ENCODE peak calls at places on chromosomes 13 and 19, in seven cellular contexts. J is H9; Z is stimulated activated CD4-positive, alpha-beta T cell treated with anti-CD3 and anti-CD28 coated beads, TNF-alpha, amount 100 ng/mL, for 24 hours; H is SW 1271; X is cerebellum; T is activated T-cell treated with anti-CD3 and anti-CD28 coated beads for 24 hours; B is occipital lobe. I is an unnamed sample.
A peak's percentile ranks its signal among the peaks of the same experiment; 100 is the strongest.

GRCh38 chr13:84479656-84480055 is 597.4 kb upstream of the SLITRK1 start:
- DNase-seq in J (no peak), Z (no peak), H (no peak), X (no peak), T (no peak), B (no peak), I (no peak)

GRCh38 chr13:103190841-103191240 is 124.6 kb upstream of the SLC10A2 start:
- DNase-seq in J (no peak), Z (no peak), H (no peak), X (no peak), T (no peak), B (no peak), I (no peak)

GRCh38 chr19:941292-942132 is 15.7 kb downstream of the ARID3A start:
- DNase-seq in J (no peak), Z (no peak), H (no peak), X (no peak), T (no peak), B (no peak), I (no peak)

GRCh38 chr13:110426745-110427144 is 119.7 kb downstream of the COL4A2 start:
- DNase-seq in J (no peak), Z (no peak), H (no peak), X (no peak), T (no peak), B (no peak), I (no peak)

GRCh38 chr13:76868451-76868850 is 17.8 kb downstream of the KCTD12 start:
- DNase-seq in J (no peak), Z (no peak), H (no peak), X (no peak), T (no peak), B (no peak), I (no peak)

GRCh38 chr19:45419396-45419795 is 4.3 kb downstream of the ERCC1 start:
- DNase-seq in J (no peak), Z (no peak), H (no peak), X (no peak), T (no peak), B (no peak), I (peak; percentile 82)

GRCh38 chr13:65882810-65883209 is 1347.3 kb downstream of the PCDH9 start:
- DNase-seq in J (no peak), Z (no peak), H (no peak), X (no peak), T (no peak), B (no peak), I (no peak)

GRCh38 chr19:45641274-45642105 is 2.3 kb upstream of the EML2 start:
- DNase-seq in J (peak; percentile 98), Z (peak; percentile 60), H (peak; percentile 93), X (no peak), T (peak; percentile 75), B (peak; percentile 8), I (peak; percentile 94)

GRCh38 chr13:49840266-49840665 is 47.8 kb upstream of the KPNA3 start:
- DNase-seq in J (no peak), Z (no peak), H (no peak), X (no peak), T (no peak), B (no peak), I (no peak)

GRCh38 chr19:3607398-3608078 is 863 bp upstream of the TBXA2R start:
- DNase-seq in J (peak; percentile 86), Z (no peak), H (no peak), X (no peak), T (no peak), B (no peak), I (no peak)

GRCh38 chr19:1243768-1244692 is 2.5 kb downstream of the ATP5F1D start:
- DNase-seq in J (peak; percentile 90), Z (peak; percentile 73), H (peak; percentile 70), X (peak; percentile 86), T (no peak), B (peak; percentile 71), I (peak; percentile 92)

GRCh38 chr19:46776927-46777911 is 11.2 kb downstream of the SLC1A5 start:
- DNase-seq in J (peak; percentile 97), Z (no peak), H (no peak), X (no peak), T (no peak), B (no peak), I (no peak)

GRCh38 chr19:12202250-12202649 is 39.4 kb downstream of the ZNF136 start:
- DNase-seq in J (peak; percentile 31), Z (peak; percentile 23), H (no peak), X (no peak), T (peak; percentile 29), B (no peak), I (no peak)

I was measured in GM19239.